ENCODE peak calls at places on chromosomes 2 and 18, in eight cellular contexts. One of them, this sample, is unnamed.
A peak's percentile ranks its signal among the peaks of the same experiment; 100 is the strongest.

GRCh38 chr2:142533083-142533482 is 344.4 kb upstream of the KYNU start:
- DNase-seq in colonic mucosa: no peak
- DNase-seq in CD4-positive, CD25-positive, alpha-beta regulatory T cell: no peak
- DNase-seq in testis: no peak
- DNase-seq in left ventricle myocardium inferior: no peak
- DNase-seq in cardiac muscle cell: no peak
- DNase-seq in adrenal gland: no peak
- DNase-seq in right cardiac atrium: no peak
- DNase-seq in this sample: no peak

GRCh38 chr2:27084297-27085061 is 2.1 kb upstream of the KHK start:
- DNase-seq in colonic mucosa: no peak
- DNase-seq in CD4-positive, CD25-positive, alpha-beta regulatory T cell: no peak
- DNase-seq in testis: no peak
- DNase-seq in left ventricle myocardium inferior: no peak
- DNase-seq in cardiac muscle cell: no peak
- DNase-seq in adrenal gland: no peak
- DNase-seq in right cardiac atrium: no peak
- DNase-seq in this sample: no peak

GRCh38 chr2:154804451-154804850 is 106.0 kb downstream of the KCNJ3 start:
- DNase-seq in colonic mucosa: no peak
- DNase-seq in CD4-positive, CD25-positive, alpha-beta regulatory T cell: no peak
- DNase-seq in testis: no peak
- DNase-seq in left ventricle myocardium inferior: no peak
- DNase-seq in cardiac muscle cell: no peak
- DNase-seq in adrenal gland: no peak
- DNase-seq in right cardiac atrium: no peak
- DNase-seq in this sample: no peak

GRCh38 chr2:96832751-96833507 is 10.9 kb downstream of the ANKRD23 start:
- DNase-seq in colonic mucosa: no peak
- DNase-seq in CD4-positive, CD25-positive, alpha-beta regulatory T cell: no peak
- DNase-seq in testis: peak; percentile 75
- DNase-seq in left ventricle myocardium inferior: peak; percentile 67
- DNase-seq in cardiac muscle cell: peak; percentile 61
- DNase-seq in adrenal gland: peak; percentile 97
- DNase-seq in right cardiac atrium: peak; percentile 78
- DNase-seq in this sample: peak; percentile 88

GRCh38 chr18:23453657-23454011 is 547 bp downstream of the RIOK3 start:
- DNase-seq in colonic mucosa: no peak
- DNase-seq in CD4-positive, CD25-positive, alpha-beta regulatory T cell: no peak
- DNase-seq in testis: no peak
- DNase-seq in left ventricle myocardium inferior: no peak
- DNase-seq in cardiac muscle cell: peak; percentile 56
- DNase-seq in adrenal gland: no peak
- DNase-seq in right cardiac atrium: no peak
- DNase-seq in this sample: no peak

GRCh38 chr2:188811522-188811921 is 162.7 kb upstream of the COL3A1 start:
- DNase-seq in colonic mucosa: no peak
- DNase-seq in CD4-positive, CD25-positive, alpha-beta regulatory T cell: no peak
- DNase-seq in testis: no peak
- DNase-seq in left ventricle myocardium inferior: no peak
- DNase-seq in cardiac muscle cell: peak; percentile 84
- DNase-seq in adrenal gland: no peak
- DNase-seq in right cardiac atrium: no peak
- DNase-seq in this sample: no peak

GRCh38 chr2:158618859-158619490 is 162.2 kb downstream of the PKP4 start:
- DNase-seq in colonic mucosa: no peak
- DNase-seq in CD4-positive, CD25-positive, alpha-beta regulatory T cell: no peak
- DNase-seq in testis: no peak
- DNase-seq in left ventricle myocardium inferior: no peak
- DNase-seq in cardiac muscle cell: peak; percentile 12
- DNase-seq in adrenal gland: no peak
- DNase-seq in right cardiac atrium: no peak
- DNase-seq in this sample: no peak

GRCh38 chr18:3451166-3451988 is 1.4 kb downstream of the TGIF1 start:
- DNase-seq in colonic mucosa: peak; percentile 97
- DNase-seq in CD4-positive, CD25-positive, alpha-beta regulatory T cell: peak; percentile 71
- DNase-seq in testis: peak; percentile 96
- DNase-seq in left ventricle myocardium inferior: peak; percentile 95
- DNase-seq in cardiac muscle cell: peak; percentile 94
- DNase-seq in adrenal gland: peak; percentile 97
- DNase-seq in right cardiac atrium: peak; percentile 95
- DNase-seq in this sample: peak; percentile 92

GRCh38 chr2:127653421-127654083 is 7.6 kb downstream of the GPR17 start:
- DNase-seq in colonic mucosa: no peak
- DNase-seq in CD4-positive, CD25-positive, alpha-beta regulatory T cell: no peak
- DNase-seq in testis: no peak
- DNase-seq in left ventricle myocardium inferior: peak; percentile 17
- DNase-seq in cardiac muscle cell: no peak
- DNase-seq in adrenal gland: no peak
- DNase-seq in right cardiac atrium: peak; percentile 13
- DNase-seq in this sample: no peak

GRCh38 chr2:127652786-127653357 is 6.9 kb downstream of the GPR17 start:
- DNase-seq in colonic mucosa: no peak
- DNase-seq in CD4-positive, CD25-positive, alpha-beta regulatory T cell: no peak
- DNase-seq in testis: no peak
- DNase-seq in left ventricle myocardium inferior: no peak
- DNase-seq in cardiac muscle cell: no peak
- DNase-seq in adrenal gland: no peak
- DNase-seq in right cardiac atrium: peak; percentile 12
- DNase-seq in this sample: no peak

GRCh38 chr2:127654838-127655175 is 8.9 kb downstream of the GPR17 start:
- DNase-seq in colonic mucosa: no peak
- DNase-seq in CD4-positive, CD25-positive, alpha-beta regulatory T cell: no peak
- DNase-seq in testis: no peak
- DNase-seq in left ventricle myocardium inferior: peak; percentile 12
- DNase-seq in cardiac muscle cell: no peak
- DNase-seq in adrenal gland: no peak
- DNase-seq in right cardiac atrium: peak; percentile 12
- DNase-seq in this sample: no peak

GRCh38 chr2:127655209-127656073 is 9.5 kb downstream of the GPR17 start:
- DNase-seq in colonic mucosa: no peak
- DNase-seq in CD4-positive, CD25-positive, alpha-beta regulatory T cell: no peak
- DNase-seq in testis: no peak
- DNase-seq in left ventricle myocardium inferior: peak; percentile 72
- DNase-seq in cardiac muscle cell: no peak
- DNase-seq in adrenal gland: no peak
- DNase-seq in right cardiac atrium: peak; percentile 66
- DNase-seq in this sample: no peak

DNA sequence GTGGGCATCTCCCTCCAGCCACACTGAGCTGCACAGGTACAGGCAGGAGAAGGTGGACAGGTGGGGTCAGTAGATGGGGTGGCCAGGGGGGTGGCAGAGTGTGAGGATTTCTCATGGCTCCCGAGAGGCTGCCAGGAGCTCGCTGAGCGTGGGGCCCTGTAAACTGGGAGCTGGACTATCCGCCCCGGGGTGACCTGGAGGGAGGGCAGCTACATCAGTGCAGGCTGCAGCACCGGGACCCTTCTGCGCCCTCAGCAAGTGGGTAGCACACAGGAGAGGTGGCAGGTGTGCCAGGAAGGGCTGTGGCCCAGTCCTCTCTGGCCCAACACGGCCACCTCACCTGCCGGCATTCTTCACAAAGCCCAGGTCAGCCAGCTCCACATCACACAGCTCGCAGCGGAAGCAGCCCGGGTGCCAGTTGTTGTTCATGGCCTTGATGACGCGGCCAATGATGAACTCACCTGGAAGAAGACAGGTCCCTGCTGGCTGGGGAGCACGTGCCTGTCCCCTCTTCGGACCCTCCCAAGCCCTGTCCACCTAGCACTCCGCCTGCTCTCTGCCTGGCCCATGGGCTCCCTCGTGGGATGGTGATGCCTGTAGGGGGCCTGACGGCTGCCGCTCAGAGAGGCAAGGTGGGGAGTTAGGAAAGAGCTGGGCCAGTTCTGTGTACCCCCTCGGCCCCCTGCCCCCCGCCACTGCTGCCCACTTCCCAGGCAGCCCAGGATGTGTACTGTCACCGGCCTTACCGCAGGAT is 8.3 kb downstream of the GPR17 start:
- DNase-seq in colonic mucosa: no peak
- DNase-seq in CD4-positive, CD25-positive, alpha-beta regulatory T cell: no peak
- DNase-seq in testis: no peak
- DNase-seq in left ventricle myocardium inferior: no peak
- DNase-seq in cardiac muscle cell: no peak
- DNase-seq in adrenal gland: no peak
- DNase-seq in right cardiac atrium: peak; percentile 13
- DNase-seq in this sample: no peak
- H3K27me3 ChIP-seq in colonic mucosa: no peaks in the 10 kb centered on the region
- H3K27me3 ChIP-seq in CD4-positive, CD25-positive, alpha-beta regulatory T cell: no peaks in the 10 kb centered on the region
- H3K27me3 ChIP-seq in testis: no peaks in the 10 kb centered on the region
- H3K27me3 ChIP-seq in left ventricle myocardium inferior: no peaks in the 10 kb centered on the region
- H3K27me3 ChIP-seq in cardiac muscle cell: no peaks in the 10 kb centered on the region
- H3K27me3 ChIP-seq in adrenal gland: no peaks in the 10 kb centered on the region
- H3K27me3 ChIP-seq in right cardiac atrium: no peaks in the 10 kb centered on the region
- H3K27me3 ChIP-seq in this sample: no peaks in the 10 kb centered on the region

GRCh38 chr2:217912030-217913024 is 90.5 kb downstream of the TNS1 start:
- DNase-seq in colonic mucosa: no peak
- DNase-seq in CD4-positive, CD25-positive, alpha-beta regulatory T cell: no peak
- DNase-seq in testis: no peak
- DNase-seq in left ventricle myocardium inferior: no peak
- DNase-seq in cardiac muscle cell: no peak
- DNase-seq in adrenal gland: no peak
- DNase-seq in right cardiac atrium: no peak
- DNase-seq in this sample: no peak
- H3K4me1 ChIP-seq in colonic mucosa: no peaks in the 10 kb centered on the region
- H3K4me1 ChIP-seq in CD4-positive, CD25-positive, alpha-beta regulatory T cell: no peaks in the 10 kb centered on the region
- H3K4me1 ChIP-seq in testis: peaks cover 97% of the 10 kb centered on the region
- H3K4me1 ChIP-seq in left ventricle myocardium inferior: peaks cover 100% of the 10 kb centered on the region
- H3K4me1 ChIP-seq in cardiac muscle cell: peaks cover 48% of the 10 kb centered on the region
- H3K4me1 ChIP-seq in adrenal gland: peaks cover 76% of the 10 kb centered on the region
- H3K4me1 ChIP-seq in right cardiac atrium: peaks cover 79% of the 10 kb centered on the region
- H3K4me1 ChIP-seq in this sample: peaks cover 95% of the 10 kb centered on the region

GRCh38 chr2:66433695-66433944 is 1.3 kb upstream of the MEIS1 start:
- DNase-seq in colonic mucosa: no peak
- DNase-seq in CD4-positive, CD25-positive, alpha-beta regulatory T cell: no peak
- DNase-seq in testis: no peak
- DNase-seq in left ventricle myocardium inferior: no peak
- DNase-seq in cardiac muscle cell: no peak
- DNase-seq in adrenal gland: no peak
- DNase-seq in right cardiac atrium: no peak
- DNase-seq in this sample: no peak
- H3K27me3 ChIP-seq in colonic mucosa: peaks cover 14% of the 10 kb centered on the region
- H3K27me3 ChIP-seq in CD4-positive, CD25-positive, alpha-beta regulatory T cell: peaks cover 44% of the 10 kb centered on the region
- H3K27me3 ChIP-seq in testis: no peaks in the 10 kb centered on the region
- H3K27me3 ChIP-seq in left ventricle myocardium inferior: peaks cover 48% of the 10 kb centered on the region
- H3K27me3 ChIP-seq in cardiac muscle cell: no peaks in the 10 kb centered on the region
- H3K27me3 ChIP-seq in adrenal gland: no peaks in the 10 kb centered on the region
- H3K27me3 ChIP-seq in right cardiac atrium: no peaks in the 10 kb centered on the region
- H3K27me3 ChIP-seq in this sample: no peaks in the 10 kb centered on the region

GRCh38 chr18:55289775-55290174 is 298.2 kb downstream of the TCF4 start:
- DNase-seq in colonic mucosa: no peak
- DNase-seq in CD4-positive, CD25-positive, alpha-beta regulatory T cell: no peak
- DNase-seq in testis: no peak
- DNase-seq in left ventricle myocardium inferior: no peak
- DNase-seq in cardiac muscle cell: no peak
- DNase-seq in adrenal gland: no peak
- DNase-seq in right cardiac atrium: no peak
- DNase-seq in this sample: no peak
- H3K4me1 ChIP-seq in colonic mucosa: no peaks in the 10 kb centered on the region
- H3K4me1 ChIP-seq in CD4-positive, CD25-positive, alpha-beta regulatory T cell: no peaks in the 10 kb centered on the region
- H3K4me1 ChIP-seq in testis: no peaks in the 10 kb centered on the region
- H3K4me1 ChIP-seq in left ventricle myocardium inferior: peaks cover 95% of the 10 kb centered on the region
- H3K4me1 ChIP-seq in cardiac muscle cell: peaks cover 8% of the 10 kb centered on the region
- H3K4me1 ChIP-seq in adrenal gland: peaks cover 3% of the 10 kb centered on the region
- H3K4me1 ChIP-seq in right cardiac atrium: peaks cover 6% of the 10 kb centered on the region
- H3K4me1 ChIP-seq in this sample: peaks cover 59% of the 10 kb centered on the region

GRCh38 chr18:26096852-26097251 is 6.4 kb upstream of the SS18 start:
- DNase-seq in colonic mucosa: no peak
- DNase-seq in CD4-positive, CD25-positive, alpha-beta regulatory T cell: no peak
- DNase-seq in testis: no peak
- DNase-seq in left ventricle myocardium inferior: no peak
- DNase-seq in cardiac muscle cell: no peak
- DNase-seq in adrenal gland: no peak
- DNase-seq in right cardiac atrium: no peak
- DNase-seq in this sample: no peak
- H3K27me3 ChIP-seq in colonic mucosa: no peaks in the 10 kb centered on the region
- H3K27me3 ChIP-seq in CD4-positive, CD25-positive, alpha-beta regulatory T cell: peaks cover 8% of the 10 kb centered on the region
- H3K27me3 ChIP-seq in testis: no peaks in the 10 kb centered on the region
- H3K27me3 ChIP-seq in left ventricle myocardium inferior: no peaks in the 10 kb centered on the region
- H3K27me3 ChIP-seq in cardiac muscle cell: no peaks in the 10 kb centered on the region
- H3K27me3 ChIP-seq in adrenal gland: no peaks in the 10 kb centered on the region
- H3K27me3 ChIP-seq in right cardiac atrium: no peaks in the 10 kb centered on the region
- H3K27me3 ChIP-seq in this sample: no peaks in the 10 kb centered on the region

GRCh38 chr2:235692671-235693171 is 198.9 kb downstream of the AGAP1 start:
- DNase-seq in colonic mucosa: no peak
- DNase-seq in CD4-positive, CD25-positive, alpha-beta regulatory T cell: no peak
- DNase-seq in testis: no peak
- DNase-seq in left ventricle myocardium inferior: no peak
- DNase-seq in cardiac muscle cell: no peak
- DNase-seq in adrenal gland: no peak
- DNase-seq in right cardiac atrium: no peak
- DNase-seq in this sample: no peak
- H3K4me1 ChIP-seq in colonic mucosa: peaks cover 13% of the 10 kb centered on the region
- H3K4me1 ChIP-seq in CD4-positive, CD25-positive, alpha-beta regulatory T cell: no peaks in the 10 kb centered on the region
- H3K4me1 ChIP-seq in testis: no peaks in the 10 kb centered on the region
- H3K4me1 ChIP-seq in left ventricle myocardium inferior: peaks cover 28% of the 10 kb centered on the region
- H3K4me1 ChIP-seq in cardiac muscle cell: peaks cover 12% of the 10 kb centered on the region
- H3K4me1 ChIP-seq in adrenal gland: no peaks in the 10 kb centered on the region
- H3K4me1 ChIP-seq in right cardiac atrium: peaks cover 6% of the 10 kb centered on the region
- H3K4me1 ChIP-seq in this sample: peaks cover 47% of the 10 kb centered on the region

GRCh38 chr2:240926516-240927389 is 20.6 kb downstream of the CROCC2 start:
- DNase-seq in colonic mucosa: peak; percentile 15
- DNase-seq in CD4-positive, CD25-positive, alpha-beta regulatory T cell: peak; percentile 0
- DNase-seq in testis: peak; percentile 28
- DNase-seq in left ventricle myocardium inferior: peak; percentile 28
- DNase-seq in cardiac muscle cell: peak; percentile 50
- DNase-seq in adrenal gland: peak; percentile 85
- DNase-seq in right cardiac atrium: peak; percentile 50
- DNase-seq in this sample: peak; percentile 14

GRCh38 chr2:240927390-240927781 is 21.2 kb downstream of the CROCC2 start:
- DNase-seq in colonic mucosa: no peak
- DNase-seq in CD4-positive, CD25-positive, alpha-beta regulatory T cell: no peak
- DNase-seq in testis: no peak
- DNase-seq in left ventricle myocardium inferior: no peak
- DNase-seq in cardiac muscle cell: no peak
- DNase-seq in adrenal gland: no peak
- DNase-seq in right cardiac atrium: no peak
- DNase-seq in this sample: no peak

GRCh38 chr2:240930096-240930630 is 24.0 kb downstream of the CROCC2 start:
- DNase-seq in colonic mucosa: peak; percentile 13
- DNase-seq in CD4-positive, CD25-positive, alpha-beta regulatory T cell: no peak
- DNase-seq in testis: peak; percentile 8
- DNase-seq in left ventricle myocardium inferior: peak; percentile 5
- DNase-seq in cardiac muscle cell: no peak
- DNase-seq in adrenal gland: peak; percentile 23
- DNase-seq in right cardiac atrium: no peak
- DNase-seq in this sample: no peak

GRCh38 chr2:240929364-240930095 is 23.4 kb downstream of the CROCC2 start:
- DNase-seq in colonic mucosa: peak; percentile 13
- DNase-seq in CD4-positive, CD25-positive, alpha-beta regulatory T cell: no peak
- DNase-seq in testis: peak; percentile 11
- DNase-seq in left ventricle myocardium inferior: no peak
- DNase-seq in cardiac muscle cell: no peak
- DNase-seq in adrenal gland: peak; percentile 30
- DNase-seq in right cardiac atrium: no peak
- DNase-seq in this sample: no peak

GRCh38 chr2:240928476-240929363 is 22.6 kb downstream of the CROCC2 start:
- DNase-seq in colonic mucosa: peak; percentile 13
- DNase-seq in CD4-positive, CD25-positive, alpha-beta regulatory T cell: no peak
- DNase-seq in testis: peak; percentile 4
- DNase-seq in left ventricle myocardium inferior: peak; percentile 13
- DNase-seq in cardiac muscle cell: no peak
- DNase-seq in adrenal gland: peak; percentile 33
- DNase-seq in right cardiac atrium: peak; percentile 6
- DNase-seq in this sample: no peak
- H3K27me3 ChIP-seq in colonic mucosa: no peaks in the 10 kb centered on the region
- H3K27me3 ChIP-seq in CD4-positive, CD25-positive, alpha-beta regulatory T cell: no peaks in the 10 kb centered on the region
- H3K27me3 ChIP-seq in testis: no peaks in the 10 kb centered on the region
- H3K27me3 ChIP-seq in left ventricle myocardium inferior: peaks cover 28% of the 10 kb centered on the region
- H3K27me3 ChIP-seq in cardiac muscle cell: no peaks in the 10 kb centered on the region
- H3K27me3 ChIP-seq in adrenal gland: no peaks in the 10 kb centered on the region
- H3K27me3 ChIP-seq in right cardiac atrium: no peaks in the 10 kb centered on the region
- H3K27me3 ChIP-seq in this sample: no peaks in the 10 kb centered on the region

GRCh38 chr18:35410561-35410960 is 33.4 kb upstream of the ZNF396 start:
- DNase-seq in colonic mucosa: no peak
- DNase-seq in CD4-positive, CD25-positive, alpha-beta regulatory T cell: no peak
- DNase-seq in testis: no peak
- DNase-seq in left ventricle myocardium inferior: no peak
- DNase-seq in cardiac muscle cell: no peak
- DNase-seq in adrenal gland: no peak
- DNase-seq in right cardiac atrium: no peak
- DNase-seq in this sample: no peak
- H3K4me1 ChIP-seq in colonic mucosa: peaks cover 4% of the 10 kb centered on the region
- H3K4me1 ChIP-seq in CD4-positive, CD25-positive, alpha-beta regulatory T cell: peaks cover 2% of the 10 kb centered on the region
- H3K4me1 ChIP-seq in testis: no peaks in the 10 kb centered on the region
- H3K4me1 ChIP-seq in left ventricle myocardium inferior: peaks cover 23% of the 10 kb centered on the region
- H3K4me1 ChIP-seq in cardiac muscle cell: no peaks in the 10 kb centered on the region
- H3K4me1 ChIP-seq in adrenal gland: no peaks in the 10 kb centered on the region
- H3K4me1 ChIP-seq in right cardiac atrium: peaks cover 5% of the 10 kb centered on the region
- H3K4me1 ChIP-seq in this sample: peaks cover 3% of the 10 kb centered on the region